ENCODE peak calls at places on chromosomes 4 and X, in four cellular contexts. Z, T, H and L are unnamed samples.

GRCh38 chrX:136725446-136726104 is 55.2 kb downstream of the ARHGEF6 start:
- DNase-seq in Z (no peak), T (no peak), H (no peak), L (no peak)

GRCh38 chr4:156830356-156830755 is 141.2 kb downstream of the PDGFC start:
- DNase-seq in Z (no peak), T (peak; percentile 1), H (no peak), L (no peak)

GRCh38 chr4:144591401-144591800 is 54.6 kb upstream of the HHIP start:
- DNase-seq in Z (no peak), T (no peak), H (no peak), L (peak; percentile 48)

GRCh38 chr4:89215736-89216135 is 91.9 kb downstream of the GPRIN3 start:
- DNase-seq in Z (no peak), T (no peak), H (no peak), L (no peak)

GRCh38 chrX:14528629-14529287 is 578 bp upstream of the GLRA2 start:
- DNase-seq in Z (peak; percentile 23), T (peak; percentile 10), H (peak; percentile 4), L (peak; percentile 8)

GRCh38 chr4:30714408-30715031 is 5.6 kb upstream of the PCDH7 start:
- DNase-seq in Z (peak; percentile 39), T (peak; percentile 19), H (no peak), L (peak; percentile 18)

GRCh38 chr4:89482248-89482647 is 174.6 kb upstream of the GPRIN3 start:
- DNase-seq in Z (peak; percentile 13), T (peak; percentile 35), H (no peak), L (peak; percentile 71)

GRCh38 chrX:150547511-150548115 is 20.8 kb upstream of the MTM1 start:
- DNase-seq in Z (peak; percentile 72), T (no peak), H (no peak), L (peak; percentile 51)

GRCh38 chr4:4995866-4996265 is 23.4 kb downstream of the CYTL1 start:
- DNase-seq in Z (no peak), T (no peak), H (no peak), L (no peak)

GRCh38 chr4:119517361-119518229 is 111.0 kb downstream of the PDE5A start:
- DNase-seq in Z (no peak), T (peak; percentile 53), H (no peak), L (no peak)
- TF ChIP-seq POLR2AphosphoS2 in Z (no peak), T (no peak), H (no peak), L (no peak)

GRCh38 chrX:151698485-151698884 is 3.2 kb downstream of the PRRG3 start:
- DNase-seq in Z (no peak), T (no peak), H (no peak), L (no peak)

GRCh38 chrX:151699746-151700145 is 4.5 kb downstream of the PRRG3 start:
- DNase-seq in Z (no peak), T (no peak), H (no peak), L (no peak)

GRCh38 chrX:151695583-151695930 is 299 bp downstream of the PRRG3 start:
- DNase-seq in Z (no peak), T (no peak), H (no peak), L (no peak)

GRCh38 chrX:151694661-151695582 is at the start of gene PRRG3:
- DNase-seq in Z (no peak), T (no peak), H (no peak), L (no peak)

GRCh38 chrX:151697537-151697936 is 2.3 kb downstream of the PRRG3 start:
- DNase-seq in Z (no peak), T (no peak), H (no peak), L (no peak)
- TF ChIP-seq POLR2AphosphoS2 in Z (no peak), T (no peak), H (no peak), L (no peak)

GRCh38 chrX:13334491-13334890 is 14.6 kb upstream of the ATXN3L start:
- DNase-seq in Z (no peak), T (no peak), H (no peak), L (no peak)
- TF ChIP-seq POLR2AphosphoS2 in Z (no peak), T (no peak), H (no peak), L (no peak)

DNA sequence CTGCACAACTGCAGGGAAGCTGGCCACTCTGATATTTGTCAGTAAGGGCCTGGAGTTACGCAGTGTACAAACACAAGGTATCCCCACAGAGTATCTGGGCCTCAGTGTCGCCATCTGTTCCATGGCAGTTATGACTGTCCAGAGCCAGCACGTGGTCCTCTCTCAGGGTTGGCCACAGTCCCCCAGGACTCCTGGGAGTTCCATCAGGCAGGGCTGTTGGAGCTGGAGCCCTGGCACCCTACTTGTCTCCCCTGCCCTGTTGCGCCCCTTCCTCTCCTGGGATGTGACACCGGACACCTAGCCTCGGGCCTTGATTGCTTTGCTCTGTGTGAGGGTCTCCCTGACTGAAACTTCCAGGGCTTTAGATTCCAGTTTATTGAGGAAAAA is 8.4 kb downstream of the HTRA3 start:
- DNase-seq in Z (no peak), T (no peak), H (no peak), L (no peak)
- TF ChIP-seq POLR2AphosphoS2 in Z (no peak), T (no peak), H (no peak), L (no peak)